ENCODE peak calls at places on chromosomes 6 and 20, in seven cellular contexts. C is LoVo; Q is midbrain; V is stimulated activated CD4-positive, alpha-beta T cell treated with anti-CD3 and anti-CD28 coated beads, Interleukin-15, amount 100 ng/mL, for 24 hours; U is heart left ventricle; I is mesendoderm; H is HTR-8/SVneo. M is an unnamed sample.

GRCh38 chr6:28785962-28786679 is 137.7 kb downstream of the TRIM27 start:
- DNase-seq in C (no peak), Q (no peak), V (no peak), U (no peak), I (no peak), H (no peak), M (no peak)

GRCh38 chr6:35024601-35025054 is 116.5 kb downstream of the TCP11 start:
- DNase-seq in C (peak), Q (peak), V (no peak), U (peak), I (peak), H (peak), M (no peak)

GRCh38 chr20:43322851-43323250 is 133.1 kb upstream of the PTPRT start:
- DNase-seq in C (peak), Q (no peak), V (no peak), U (no peak), I (no peak), H (no peak), M (no peak)

GRCh38 chr20:38165966-38166706 is 1.1 kb upstream of the TGM2 start:
- DNase-seq in C (no peak), Q (no peak), V (no peak), U (no peak), I (no peak), H (no peak), M (no peak)

GRCh38 chr6:20160541-20161283 is 51.6 kb downstream of the MBOAT1 start:
- DNase-seq in C (no peak), Q (no peak), V (no peak), U (no peak), I (no peak), H (no peak), M (no peak)

GRCh38 chr6:122719176-122719575 is 60.3 kb upstream of the FABP7 start:
- DNase-seq in C (no peak), Q (no peak), V (no peak), U (no peak), I (no peak), H (no peak), M (no peak)

GRCh38 chr20:50146732-50147662 is 6.5 kb downstream of the PEDS1 start:
- DNase-seq in C (no peak), Q (no peak), V (peak), U (no peak), I (peak), H (no peak), M (peak)

GRCh38 chr6:149140137-149140909 is 177.2 kb upstream of the TAB2 start:
- DNase-seq in C (no peak), Q (no peak), V (peak), U (no peak), I (no peak), H (no peak), M (no peak)

GRCh38 chr6:21067521-21067920 is 526.0 kb upstream of the SOX4 start:
- DNase-seq in C (no peak), Q (no peak), V (no peak), U (no peak), I (no peak), H (no peak), M (no peak)

GRCh38 chr20:54276577-54277169 is 68.8 kb downstream of the PFDN4 start:
- DNase-seq in C (no peak), Q (no peak), V (no peak), U (no peak), I (no peak), H (no peak), M (no peak)

GRCh38 chr6:78513856-78514255 is 353.5 kb upstream of the IRAK1BP1 start:
- DNase-seq in C (no peak), Q (no peak), V (no peak), U (no peak), I (peak), H (no peak), M (no peak)

GRCh38 chr6:36032245-36032644 is 4.6 kb downstream of the MAPK14 start:
- DNase-seq in C (no peak), Q (no peak), V (no peak), U (no peak), I (no peak), H (no peak), M (no peak)

GRCh38 chr6:57135885-57136284 is 36.2 kb upstream of the BAG2 start:
- DNase-seq in C (no peak), Q (no peak), V (no peak), U (no peak), I (no peak), H (no peak), M (no peak)

GRCh38 chr20:34522969-34523871 is 7.0 kb downstream of the DYNLRB1 start:
- DNase-seq in C (peak), Q (peak), V (peak), U (no peak), I (peak), H (peak), M (no peak)

GRCh38 chr20:5150226-5151076 is 23.6 kb downstream of the CDS2 start:
- DNase-seq in C (no peak), Q (no peak), V (no peak), U (no peak), I (peak), H (peak), M (no peak)

GRCh38 chr6:107931894-107932293 is 26.1 kb downstream of the SEC63 start:
- DNase-seq in C (no peak), Q (no peak), V (no peak), U (no peak), I (no peak), H (no peak), M (no peak)

GRCh38 chr6:37667050-37667814 is 30.5 kb downstream of the MDGA1 start:
- DNase-seq in C (no peak), Q (no peak), V (no peak), U (no peak), I (peak), H (peak), M (no peak)

GRCh38 chr6:159184559-159184958 is 15.4 kb downstream of the FNDC1 start:
- DNase-seq in C (no peak), Q (no peak), V (no peak), U (no peak), I (no peak), H (no peak), M (no peak)

GRCh38 chr6:4776967-4777925 is 1.0 kb downstream of the CDYL start:
- DNase-seq in C (no peak), Q (no peak), V (peak), U (peak), I (peak), H (no peak), M (peak)

GRCh38 chr20:17615645-17616479 is 46.0 kb downstream of the DSTN start:
- DNase-seq in C (no peak), Q (no peak), V (no peak), U (peak), I (no peak), H (no peak), M (no peak)

GRCh38 chr6:151618717-151619116 is 124.9 kb downstream of the CCDC170 start:
- DNase-seq in C (no peak), Q (no peak), V (no peak), U (no peak), I (no peak), H (no peak), M (no peak)

GRCh38 chr6:43669922-43670622 is 17.5 kb downstream of the MRPS18A start:
- DNase-seq in C (no peak), Q (no peak), V (peak), U (no peak), I (peak), H (no peak), M (no peak)

GRCh38 chr6:167541544-167541943 is 216.7 kb downstream of the TTLL2 start:
- DNase-seq in C (no peak), Q (no peak), V (no peak), U (no peak), I (no peak), H (no peak), M (no peak)

GRCh38 chr6:128057541-128058335 is 156.9 kb upstream of the THEMIS start:
- DNase-seq in C (no peak), Q (no peak), V (no peak), U (no peak), I (no peak), H (no peak), M (no peak)

GRCh38 chr6:54011277-54011648 is 100.0 kb upstream of the MLIP start:
- DNase-seq in C (no peak), Q (no peak), V (no peak), U (no peak), I (no peak), H (no peak), M (no peak)

GRCh38 chr6:40958740-40959139 is 80.3 kb downstream of the UNC5CL start:
- DNase-seq in C (no peak), Q (no peak), V (no peak), U (no peak), I (no peak), H (no peak), M (no peak)

GRCh38 chr20:59650418-59650817 is 46.1 kb downstream of the PHACTR3 start:
- DNase-seq in C (no peak), Q (no peak), V (no peak), U (no peak), I (no peak), H (no peak), M (no peak)

GRCh38 chr20:44851545-44851944 is 34.0 kb upstream of the YWHAB start:
- DNase-seq in C (peak), Q (no peak), V (no peak), U (no peak), I (no peak), H (no peak), M (no peak)

GRCh38 chr6:160188773-160189172 is 67.2 kb downstream of the SLC22A1 start:
- DNase-seq in C (no peak), Q (no peak), V (no peak), U (no peak), I (no peak), H (no peak), M (no peak)

GRCh38 chr6:117481278-117481925 is 1.1 kb upstream of the DCBLD1 start:
- DNase-seq in C (no peak), Q (no peak), V (peak), U (no peak), I (peak), H (no peak), M (no peak)

GRCh38 chr6:166087848-166088247 is 79.8 kb downstream of the TBXT start:
- DNase-seq in C (no peak), Q (no peak), V (no peak), U (no peak), I (no peak), H (no peak), M (no peak)